ENCODE peak calls at places on chromosomes 13 and 19, in six cellular contexts. One of them, this sample, is unnamed.

GRCh38 chr19:37933965-37934364 is 27.0 kb downstream of the SIPA1L3 start:
- DNase-seq in heart left ventricle: peak; percentile 44
- DNase-seq in fibroblast of pulmonary artery: peak; percentile 67
- DNase-seq in neural crest cell: no peak
- DNase-seq in thoracic aorta: no peak
- DNase-seq in heart right ventricle: peak; percentile 53
- DNase-seq in this sample: no peak

GRCh38 chr13:24738366-24738847 is 25.6 kb upstream of the RNF17 start:
- DNase-seq in heart left ventricle: no peak
- DNase-seq in fibroblast of pulmonary artery: no peak
- DNase-seq in neural crest cell: no peak
- DNase-seq in thoracic aorta: no peak
- DNase-seq in heart right ventricle: no peak
- DNase-seq in this sample: no peak

GRCh38 chr19:43575955-43576451 is 402 bp downstream of the PINLYP start:
- DNase-seq in heart left ventricle: no peak
- DNase-seq in fibroblast of pulmonary artery: no peak
- DNase-seq in neural crest cell: no peak
- DNase-seq in thoracic aorta: no peak
- DNase-seq in heart right ventricle: no peak
- DNase-seq in this sample: no peak

GRCh38 chr13:48839171-48839570 is 136.5 kb upstream of the FNDC3A start:
- DNase-seq in heart left ventricle: no peak
- DNase-seq in fibroblast of pulmonary artery: peak; percentile 45
- DNase-seq in neural crest cell: no peak
- DNase-seq in thoracic aorta: no peak
- DNase-seq in heart right ventricle: no peak
- DNase-seq in this sample: no peak

GRCh38 chr13:95603887-95604533 is 40.5 kb downstream of the DZIP1 start:
- DNase-seq in heart left ventricle: no peak
- DNase-seq in fibroblast of pulmonary artery: peak; percentile 68
- DNase-seq in neural crest cell: no peak
- DNase-seq in thoracic aorta: no peak
- DNase-seq in heart right ventricle: no peak
- DNase-seq in this sample: no peak

GRCh38 chr19:4108767-4109625 is 14.9 kb downstream of the MAP2K2 start:
- DNase-seq in heart left ventricle: no peak
- DNase-seq in fibroblast of pulmonary artery: no peak
- DNase-seq in neural crest cell: no peak
- DNase-seq in thoracic aorta: no peak
- DNase-seq in heart right ventricle: no peak
- DNase-seq in this sample: peak; percentile 87

GRCh38 chr13:110304256-110304655 is 2.7 kb downstream of the COL4A1 start:
- DNase-seq in heart left ventricle: no peak
- DNase-seq in fibroblast of pulmonary artery: peak; percentile 74
- DNase-seq in neural crest cell: no peak
- DNase-seq in thoracic aorta: no peak
- DNase-seq in heart right ventricle: no peak
- DNase-seq in this sample: no peak

GRCh38 chr19:1648926-1649541 is 3.4 kb downstream of the TCF3 start:
- DNase-seq in heart left ventricle: no peak
- DNase-seq in fibroblast of pulmonary artery: no peak
- DNase-seq in neural crest cell: no peak
- DNase-seq in thoracic aorta: no peak
- DNase-seq in heart right ventricle: no peak
- DNase-seq in this sample: no peak

GRCh38 chr19:958967-959685 is 25.0 kb upstream of the WDR18 start:
- DNase-seq in heart left ventricle: no peak
- DNase-seq in fibroblast of pulmonary artery: peak; percentile 36
- DNase-seq in neural crest cell: no peak
- DNase-seq in thoracic aorta: no peak
- DNase-seq in heart right ventricle: no peak
- DNase-seq in this sample: no peak

GRCh38 chr19:11747277-11747676 is 8.5 kb upstream of the ZNF823 start:
- DNase-seq in heart left ventricle: no peak
- DNase-seq in fibroblast of pulmonary artery: no peak
- DNase-seq in neural crest cell: no peak
- DNase-seq in thoracic aorta: no peak
- DNase-seq in heart right ventricle: no peak
- DNase-seq in this sample: no peak

GRCh38 chr19:50058425-50058824 is 32.6 kb downstream of the ZNF473 start:
- DNase-seq in heart left ventricle: no peak
- DNase-seq in fibroblast of pulmonary artery: no peak
- DNase-seq in neural crest cell: no peak
- DNase-seq in thoracic aorta: no peak
- DNase-seq in heart right ventricle: no peak
- DNase-seq in this sample: no peak
- TF ChIP-seq CTCF in heart left ventricle: no peak
- TF ChIP-seq CTCF in fibroblast of pulmonary artery: no peak
- TF ChIP-seq CTCF in neural crest cell: no peak
- TF ChIP-seq CTCF in thoracic aorta: no peak
- TF ChIP-seq CTCF in heart right ventricle: no peak
- TF ChIP-seq CTCF in this sample: no peak

GRCh38 chr13:112587359-112587766 is 590 bp downstream of the TUBGCP3 start:
- DNase-seq in heart left ventricle: peak; percentile 80
- DNase-seq in fibroblast of pulmonary artery: peak; percentile 85
- DNase-seq in neural crest cell: peak; percentile 63
- DNase-seq in thoracic aorta: peak; percentile 60
- DNase-seq in heart right ventricle: peak; percentile 80
- DNase-seq in this sample: peak; percentile 86
- TF ChIP-seq CTCF in heart left ventricle: no peak
- TF ChIP-seq CTCF in fibroblast of pulmonary artery: no peak
- TF ChIP-seq CTCF in neural crest cell: no peak
- TF ChIP-seq CTCF in thoracic aorta: no peak
- TF ChIP-seq CTCF in heart right ventricle: no peak
- TF ChIP-seq CTCF in this sample: peak; percentile 25

DNA sequence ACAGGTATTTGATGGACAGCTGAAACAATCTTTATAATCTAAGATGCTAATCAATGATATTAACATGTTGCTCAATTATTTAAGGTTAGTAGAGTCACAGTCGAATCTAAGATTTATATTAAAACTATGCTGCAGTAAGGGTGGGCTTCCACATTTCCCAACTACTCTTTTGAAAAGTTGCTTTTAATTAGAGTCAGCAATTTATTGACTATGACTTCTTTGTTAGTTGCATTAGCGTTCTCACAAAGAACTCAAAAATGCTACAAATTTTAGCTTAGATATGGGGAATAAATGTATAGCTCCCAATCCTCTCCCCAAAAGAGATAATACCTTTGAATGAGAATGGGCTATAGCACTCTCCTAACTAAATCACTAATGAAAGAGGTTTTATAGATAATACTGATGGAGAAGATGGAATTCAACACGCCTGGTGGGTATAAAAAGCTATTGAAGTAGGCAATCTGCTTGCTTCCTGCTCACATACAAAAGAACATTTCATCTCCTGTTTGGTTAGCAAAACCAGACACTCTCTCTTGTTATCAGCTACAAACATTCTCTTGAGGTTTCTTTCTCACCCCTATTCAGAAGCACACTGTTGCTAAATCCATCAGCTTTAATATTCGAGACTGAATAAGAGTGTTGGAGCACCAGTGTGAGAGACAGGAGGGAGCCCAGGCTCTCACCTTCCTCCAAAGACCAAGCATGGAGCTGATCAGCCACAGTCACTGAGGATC is 2.4 kb upstream of the FLT1 start:
- DNase-seq in heart left ventricle: no peak
- DNase-seq in fibroblast of pulmonary artery: no peak
- DNase-seq in neural crest cell: no peak
- DNase-seq in thoracic aorta: no peak
- DNase-seq in heart right ventricle: no peak
- DNase-seq in this sample: no peak
- TF ChIP-seq CTCF in heart left ventricle: no peak
- TF ChIP-seq CTCF in fibroblast of pulmonary artery: no peak
- TF ChIP-seq CTCF in neural crest cell: no peak
- TF ChIP-seq CTCF in thoracic aorta: no peak
- TF ChIP-seq CTCF in heart right ventricle: no peak
- TF ChIP-seq CTCF in this sample: no peak

DNA sequence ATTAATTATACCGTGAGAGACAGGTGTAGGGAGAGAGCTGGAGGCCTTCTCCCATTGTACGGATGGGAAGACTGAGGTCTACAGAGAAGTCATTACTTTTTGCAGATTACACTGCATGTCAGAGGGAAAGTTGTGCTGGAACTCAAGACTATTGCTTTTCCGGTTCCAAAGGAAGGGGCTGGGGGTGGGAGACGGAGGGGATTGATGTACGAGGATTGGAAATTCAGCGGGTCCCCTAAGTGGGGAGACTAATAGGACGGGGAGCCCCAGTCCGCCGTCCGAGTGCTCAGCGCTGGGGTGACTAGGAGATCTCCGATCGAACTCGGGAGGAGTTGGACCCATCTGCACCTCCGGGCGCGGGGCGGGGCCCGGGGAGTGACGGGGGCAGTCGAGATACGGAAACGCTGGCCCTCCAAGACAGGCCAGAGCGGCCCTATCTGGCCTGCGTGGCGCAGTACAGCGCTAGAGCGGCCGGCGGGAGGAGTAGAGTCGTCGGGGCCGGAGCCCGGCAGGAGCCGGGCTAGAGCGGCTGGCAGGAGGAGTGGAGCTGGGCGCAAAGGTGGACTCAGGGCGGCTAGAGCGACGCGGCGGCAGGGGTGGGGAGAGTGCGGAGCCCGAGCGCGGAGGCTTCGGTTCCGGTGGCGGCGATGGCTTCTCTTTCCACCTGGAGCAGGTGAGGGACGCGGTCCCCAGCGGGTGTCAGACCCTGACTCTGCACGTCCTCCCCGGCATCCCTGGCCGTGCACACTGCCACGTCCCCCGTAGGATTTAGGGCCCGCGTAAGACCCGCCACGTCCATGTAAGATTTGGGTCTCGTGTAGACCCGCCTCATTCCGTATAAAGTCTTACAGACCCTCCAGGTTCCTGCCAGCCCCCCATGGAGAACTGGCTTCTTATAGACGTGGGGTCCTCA is 1.1 kb downstream of the ARHGEF1 start:
- DNase-seq in heart left ventricle: peak; percentile 93
- DNase-seq in fibroblast of pulmonary artery: peak; percentile 97
- DNase-seq in neural crest cell: peak; percentile 87
- DNase-seq in thoracic aorta: peak; percentile 67
- DNase-seq in heart right ventricle: peak; percentile 94
- DNase-seq in this sample: peak; percentile 96
- TF ChIP-seq CTCF in heart left ventricle: no peak
- TF ChIP-seq CTCF in fibroblast of pulmonary artery: peak; percentile 12
- TF ChIP-seq CTCF in neural crest cell: no peak
- TF ChIP-seq CTCF in thoracic aorta: no peak
- TF ChIP-seq CTCF in heart right ventricle: no peak
- TF ChIP-seq CTCF in this sample: no peak

GRCh38 chr13:80109313-80109712 is 231.6 kb downstream of the SPRY2 start:
- DNase-seq in heart left ventricle: no peak
- DNase-seq in fibroblast of pulmonary artery: peak; percentile 24
- DNase-seq in neural crest cell: no peak
- DNase-seq in thoracic aorta: no peak
- DNase-seq in heart right ventricle: no peak
- DNase-seq in this sample: no peak
- TF ChIP-seq CTCF in heart left ventricle: no peak
- TF ChIP-seq CTCF in fibroblast of pulmonary artery: no peak
- TF ChIP-seq CTCF in neural crest cell: no peak
- TF ChIP-seq CTCF in thoracic aorta: no peak
- TF ChIP-seq CTCF in heart right ventricle: no peak
- TF ChIP-seq CTCF in this sample: no peak

This sample was measured in GM20000.